ENCODE peak calls at places on chromosome 18, in eight cellular contexts. T is HT1080; M is germinal center; E is EL; J is activated CD8-positive, alpha-beta memory T cell treated with anti-CD3 and anti-CD28 coated beads, Interleukin-2, amount 50 U/mL, for 48 hours; V is RPMI8226; W is RWPE1; S is fibroblast of the aortic adventitia. U is an unnamed sample.

GRCh38 chr18:76445275-76445674 is 49.8 kb downstream of the ZNF516 start:
- DNase-seq in T (peak; percentile 78), M (no peak), E (peak; percentile 86), J (no peak), V (no peak), W (peak; percentile 72), S (peak; percentile 87), U (peak; percentile 74)

GRCh38 chr18:49189772-49190171 is 239.0 kb upstream of the SMAD7 start:
- DNase-seq in T (no peak), M (no peak), E (peak; percentile 16), J (no peak), V (no peak), W (no peak), S (peak; percentile 49), U (no peak)

GRCh38 chr18:33424266-33424946 is 16.1 kb downstream of the CCDC178 start:
- DNase-seq in T (no peak), M (no peak), E (no peak), J (no peak), V (no peak), W (no peak), S (no peak), U (no peak)

GRCh38 chr18:55236150-55236931 is 277.1 kb upstream of the CCDC68 start:
- DNase-seq in T (no peak), M (no peak), E (peak; percentile 31), J (no peak), V (no peak), W (no peak), S (peak; percentile 61), U (no peak)

GRCh38 chr18:55384551-55385275 is 203.3 kb downstream of the TCF4 start:
- DNase-seq in T (peak; percentile 46), M (peak; percentile 40), E (peak; percentile 62), J (no peak), V (peak; percentile 65), W (no peak), S (peak; percentile 57), U (no peak)

GRCh38 chr18:59787998-59788875 is 91.0 kb upstream of the CCBE1 start:
- DNase-seq in T (peak; percentile 85), M (no peak), E (peak; percentile 82), J (no peak), V (no peak), W (peak; percentile 58), S (peak; percentile 83), U (peak; percentile 46)

GRCh38 chr18:11987527-11987926 is 6.2 kb downstream of the IMPA2 start:
- DNase-seq in T (no peak), M (no peak), E (no peak), J (no peak), V (no peak), W (no peak), S (peak; percentile 62), U (no peak)

GRCh38 chr18:36580874-36581750 is 247.7 kb downstream of the TPGS2 start:
- DNase-seq in T (peak; percentile 87), M (no peak), E (peak; percentile 86), J (no peak), V (no peak), W (peak; percentile 30), S (peak; percentile 53), U (peak; percentile 63)

GRCh38 chr18:23539911-23540475 is 36.7 kb downstream of the RMC1 start:
- DNase-seq in T (no peak), M (no peak), E (no peak), J (no peak), V (no peak), W (no peak), S (no peak), U (no peak)

GRCh38 chr18:49865401-49865800 is 52.1 kb upstream of the ACAA2 start:
- DNase-seq in T (no peak), M (no peak), E (no peak), J (no peak), V (peak; percentile 89), W (no peak), S (no peak), U (no peak)

GRCh38 chr18:39424261-39424660 is 1858.7 kb upstream of the CELF4 start:
- DNase-seq in T (no peak), M (no peak), E (no peak), J (no peak), V (no peak), W (no peak), S (peak; percentile 3), U (no peak)

GRCh38 chr18:10030816-10031541 is 117.2 kb downstream of the VAPA start:
- DNase-seq in T (no peak), M (no peak), E (no peak), J (no peak), V (no peak), W (no peak), S (peak; percentile 35), U (no peak)

GRCh38 chr18:10139783-10140410 is 226.1 kb downstream of the VAPA start:
- DNase-seq in T (peak; percentile 52), M (no peak), E (peak; percentile 82), J (no peak), V (no peak), W (peak; percentile 34), S (no peak), U (no peak)

GRCh38 chr18:31660763-31661162 is 23.6 kb downstream of the B4GALT6 start:
- DNase-seq in T (no peak), M (no peak), E (no peak), J (no peak), V (no peak), W (no peak), S (no peak), U (no peak)

GRCh38 chr18:56298935-56299334 is 339.5 kb downstream of the TXNL1 start:
- DNase-seq in T (peak; percentile 79), M (no peak), E (peak; percentile 77), J (no peak), V (no peak), W (peak; percentile 21), S (peak; percentile 56), U (no peak)

GRCh38 chr18:30675072-30675471 is 367.5 kb downstream of the DSC3 start:
- DNase-seq in T (no peak), M (no peak), E (no peak), J (no peak), V (no peak), W (no peak), S (no peak), U (no peak)

GRCh38 chr18:72089432-72089831 is 454.7 kb downstream of the CBLN2 start:
- DNase-seq in T (no peak), M (no peak), E (no peak), J (no peak), V (no peak), W (no peak), S (no peak), U (no peak)

GRCh38 chr18:27605107-27605834 is 420.2 kb upstream of the CHST9 start:
- DNase-seq in T (peak; percentile 51), M (peak; percentile 21), E (peak; percentile 74), J (no peak), V (peak; percentile 67), W (peak; percentile 35), S (peak; percentile 80), U (peak; percentile 37)

GRCh38 chr18:79621501-79621900 is 58.1 kb upstream of the CTDP1 start:
- DNase-seq in T (no peak), M (no peak), E (no peak), J (no peak), V (no peak), W (no peak), S (no peak), U (no peak)

GRCh38 chr18:79234438-79234837 is 161.3 kb upstream of the NFATC1 start:
- DNase-seq in T (no peak), M (no peak), E (no peak), J (no peak), V (no peak), W (no peak), S (no peak), U (no peak)

GRCh38 chr18:3790702-3791101 is 340.7 kb downstream of the TGIF1 start:
- DNase-seq in T (peak; percentile 8), M (no peak), E (no peak), J (no peak), V (no peak), W (no peak), S (peak; percentile 53), U (no peak)

GRCh38 chr18:10015941-10016819 is 102.4 kb downstream of the VAPA start:
- DNase-seq in T (peak; percentile 77), M (peak; percentile 11), E (peak; percentile 97), J (no peak), V (no peak), W (peak; percentile 43), S (peak; percentile 94), U (peak; percentile 89)

GRCh38 chr18:13011719-13012118 is 20.6 kb downstream of the CEP192 start:
- DNase-seq in T (no peak), M (no peak), E (no peak), J (no peak), V (no peak), W (no peak), S (no peak), U (no peak)

GRCh38 chr18:28855524-28855923 is 678.6 kb upstream of the CDH2 start:
- DNase-seq in T (no peak), M (no peak), E (peak; percentile 14), J (no peak), V (no peak), W (no peak), S (peak; percentile 86), U (no peak)

GRCh38 chr18:28159055-28159454 is 17.9 kb downstream of the CDH2 start:
- DNase-seq in T (peak; percentile 11), M (no peak), E (peak; percentile 57), J (no peak), V (no peak), W (no peak), S (peak; percentile 41), U (no peak)

GRCh38 chr18:28095041-28095440 is 81.9 kb downstream of the CDH2 start:
- DNase-seq in T (peak; percentile 34), M (no peak), E (peak; percentile 73), J (no peak), V (no peak), W (no peak), S (peak; percentile 34), U (no peak)

GRCh38 chr18:13703899-13704298 is 22.5 kb downstream of the FAM210A start:
- DNase-seq in T (peak; percentile 19), M (no peak), E (peak; percentile 8), J (no peak), V (peak; percentile 6), W (no peak), S (no peak), U (no peak)

GRCh38 chr18:75247601-75248421 is 37.2 kb downstream of the TSHZ1 start:
- DNase-seq in T (peak; percentile 66), M (no peak), E (peak; percentile 66), J (no peak), V (peak; percentile 22), W (peak; percentile 31), S (peak; percentile 79), U (peak; percentile 10)

GRCh38 chr18:46155652-46156051 is 51.5 kb downstream of the HAUS1 start:
- DNase-seq in T (peak; percentile 89), M (no peak), E (peak; percentile 96), J (no peak), V (no peak), W (peak; percentile 33), S (peak; percentile 93), U (peak; percentile 65)

GRCh38 chr18:57925706-57926105 is 118.3 kb upstream of the NEDD4L start:
- DNase-seq in T (no peak), M (no peak), E (peak; percentile 84), J (no peak), V (no peak), W (no peak), S (peak; percentile 63), U (peak; percentile 10)

GRCh38 chr18:79428287-79428686 is 32.6 kb downstream of the NFATC1 start:
- DNase-seq in T (no peak), M (no peak), E (no peak), J (no peak), V (no peak), W (no peak), S (no peak), U (no peak)

U was measured in AG09309.